ENCODE peak calls at places on chromosome 17, in six cellular contexts. One of them, this sample, is unnamed.
A peak's percentile ranks its signal among the peaks of the same experiment; 100 is the strongest.

GRCh38 chr17:8122923-8123694 is 797 bp downstream of the HES7 start:
- DNase-seq in neuronal stem cell: peak; percentile 27
- DNase-seq in heart right ventricle: no peak
- DNase-seq in PC-3: peak; percentile 16
- DNase-seq in lung: no peak
- DNase-seq in stomach: no peak
- DNase-seq in this sample: peak; percentile 66

GRCh38 chr17:58710948-58711552 is 18.6 kb downstream of the RAD51C start:
- DNase-seq in neuronal stem cell: peak; percentile 46
- DNase-seq in lung: peak; percentile 35
- DNase-seq in heart right ventricle: no peak
- DNase-seq in stomach: peak; percentile 36
- DNase-seq in PC-3: peak; percentile 85
- DNase-seq in this sample: peak; percentile 19

GRCh38 chr17:72654746-72655145 is 437.7 kb downstream of the SLC39A11 start:
- DNase-seq in PC-3: no peak
- DNase-seq in lung: no peak
- DNase-seq in heart right ventricle: no peak
- DNase-seq in neuronal stem cell: no peak
- DNase-seq in stomach: peak; percentile 34
- DNase-seq in this sample: no peak

GRCh38 chr17:31595076-31595475 is 203.6 kb downstream of the RAB11FIP4 start:
- DNase-seq in neuronal stem cell: no peak
- DNase-seq in lung: no peak
- DNase-seq in PC-3: peak; percentile 30
- DNase-seq in heart right ventricle: no peak
- DNase-seq in stomach: no peak
- DNase-seq in this sample: no peak

GRCh38 chr17:63925615-63926014 is 6.5 kb downstream of the CD79B start:
- DNase-seq in PC-3: no peak
- DNase-seq in lung: no peak
- DNase-seq in heart right ventricle: no peak
- DNase-seq in stomach: no peak
- DNase-seq in neuronal stem cell: no peak
- DNase-seq in this sample: no peak

GRCh38 chr17:66302761-66303626 is 581 bp downstream of the PRKCA start:
- DNase-seq in neuronal stem cell: peak; percentile 43
- DNase-seq in lung: peak; percentile 51
- DNase-seq in heart right ventricle: peak; percentile 59
- DNase-seq in stomach: peak; percentile 68
- DNase-seq in PC-3: peak; percentile 71
- DNase-seq in this sample: peak; percentile 64

GRCh38 chr17:82216301-82217119 is 3.9 kb upstream of the CCDC57 start:
- DNase-seq in PC-3: peak; percentile 92
- DNase-seq in heart right ventricle: peak; percentile 61
- DNase-seq in neuronal stem cell: no peak
- DNase-seq in lung: peak; percentile 81
- DNase-seq in stomach: peak; percentile 89
- DNase-seq in this sample: peak; percentile 90

GRCh38 chr17:14750866-14751265 is 450.0 kb downstream of the HS3ST3B1 start:
- DNase-seq in neuronal stem cell: no peak
- DNase-seq in stomach: no peak
- DNase-seq in PC-3: no peak
- DNase-seq in lung: no peak
- DNase-seq in heart right ventricle: no peak
- DNase-seq in this sample: no peak

GRCh38 chr17:46944931-46945330 is 22.0 kb downstream of the GOSR2 start:
- DNase-seq in heart right ventricle: no peak
- DNase-seq in neuronal stem cell: no peak
- DNase-seq in lung: no peak
- DNase-seq in stomach: no peak
- DNase-seq in PC-3: peak; percentile 66
- DNase-seq in this sample: no peak

GRCh38 chr17:18185391-18185790 is 1.8 kb downstream of the ALKBH5 start:
- DNase-seq in stomach: no peak
- DNase-seq in PC-3: peak; percentile 38
- DNase-seq in heart right ventricle: no peak
- DNase-seq in lung: no peak
- DNase-seq in neuronal stem cell: no peak
- DNase-seq in this sample: no peak

GRCh38 chr17:65489413-65490170 is 71.9 kb downstream of the AXIN2 start:
- DNase-seq in heart right ventricle: no peak
- DNase-seq in PC-3: no peak
- DNase-seq in neuronal stem cell: no peak
- DNase-seq in lung: no peak
- DNase-seq in stomach: no peak
- DNase-seq in this sample: no peak

GRCh38 chr17:8606415-8606814 is 24.1 kb downstream of the MYH10 start:
- DNase-seq in neuronal stem cell: no peak
- DNase-seq in PC-3: no peak
- DNase-seq in stomach: no peak
- DNase-seq in lung: no peak
- DNase-seq in heart right ventricle: no peak
- DNase-seq in this sample: no peak

GRCh38 chr17:4345569-4345968 is 20.9 kb downstream of the UBE2G1 start:
- DNase-seq in stomach: no peak
- DNase-seq in neuronal stem cell: no peak
- DNase-seq in PC-3: peak; percentile 49
- DNase-seq in heart right ventricle: no peak
- DNase-seq in lung: no peak
- DNase-seq in this sample: no peak

GRCh38 chr17:41975099-41976083 is 8.8 kb downstream of the CNP start:
- DNase-seq in stomach: no peak
- DNase-seq in PC-3: no peak
- DNase-seq in lung: no peak
- DNase-seq in neuronal stem cell: no peak
- DNase-seq in heart right ventricle: no peak
- DNase-seq in this sample: peak; percentile 29

GRCh38 chr17:51397361-51398127 is 137.2 kb downstream of the UTP18 start:
- DNase-seq in lung: no peak
- DNase-seq in heart right ventricle: no peak
- DNase-seq in neuronal stem cell: no peak
- DNase-seq in stomach: no peak
- DNase-seq in PC-3: peak; percentile 88
- DNase-seq in this sample: no peak

GRCh38 chr17:37488009-37488604 is 1.6 kb upstream of the DUSP14 start:
- DNase-seq in neuronal stem cell: no peak
- DNase-seq in heart right ventricle: no peak
- DNase-seq in stomach: no peak
- DNase-seq in lung: peak; percentile 45
- DNase-seq in PC-3: peak; percentile 91
- DNase-seq in this sample: no peak

GRCh38 chr17:67052720-67053437 is 8.5 kb downstream of the CACNG1 start:
- DNase-seq in stomach: peak; percentile 20
- DNase-seq in lung: no peak
- DNase-seq in PC-3: no peak
- DNase-seq in neuronal stem cell: no peak
- DNase-seq in heart right ventricle: no peak
- DNase-seq in this sample: no peak

GRCh38 chr17:74757931-74758845 is 9.8 kb downstream of the NHERF1 start:
- DNase-seq in heart right ventricle: no peak
- DNase-seq in neuronal stem cell: no peak
- DNase-seq in stomach: peak; percentile 59
- DNase-seq in PC-3: no peak
- DNase-seq in lung: no peak
- DNase-seq in this sample: no peak

GRCh38 chr17:36485805-36486203 is 677 bp upstream of the ZNHIT3 start:
- DNase-seq in stomach: no peak
- DNase-seq in PC-3: no peak
- DNase-seq in heart right ventricle: no peak
- DNase-seq in neuronal stem cell: no peak
- DNase-seq in lung: no peak
- DNase-seq in this sample: no peak

GRCh38 chr17:73343739-73344454 is 32.1 kb upstream of the CDC42EP4 start:
- DNase-seq in lung: no peak
- DNase-seq in stomach: no peak
- DNase-seq in PC-3: no peak
- DNase-seq in heart right ventricle: no peak
- DNase-seq in neuronal stem cell: no peak
- DNase-seq in this sample: no peak

GRCh38 chr17:76004750-76005262 is 4.2 kb downstream of the CDK3 start:
- DNase-seq in heart right ventricle: no peak
- DNase-seq in neuronal stem cell: no peak
- DNase-seq in stomach: no peak
- DNase-seq in lung: no peak
- DNase-seq in PC-3: no peak
- DNase-seq in this sample: no peak

GRCh38 chr17:76007131-76007849 is 6.6 kb downstream of the CDK3 start:
- DNase-seq in neuronal stem cell: no peak
- DNase-seq in stomach: no peak
- DNase-seq in heart right ventricle: no peak
- DNase-seq in PC-3: peak; percentile 1
- DNase-seq in lung: no peak
- DNase-seq in this sample: no peak

GRCh38 chr17:76007850-76008165 is 7.2 kb downstream of the CDK3 start:
- DNase-seq in PC-3: peak; percentile 0
- DNase-seq in neuronal stem cell: no peak
- DNase-seq in stomach: no peak
- DNase-seq in heart right ventricle: no peak
- DNase-seq in lung: no peak
- DNase-seq in this sample: no peak

GRCh38 chr17:76003915-76004314 is 3.3 kb downstream of the CDK3 start:
- DNase-seq in neuronal stem cell: no peak
- DNase-seq in PC-3: no peak
- DNase-seq in lung: no peak
- DNase-seq in stomach: no peak
- DNase-seq in heart right ventricle: no peak
- DNase-seq in this sample: no peak

DNA sequence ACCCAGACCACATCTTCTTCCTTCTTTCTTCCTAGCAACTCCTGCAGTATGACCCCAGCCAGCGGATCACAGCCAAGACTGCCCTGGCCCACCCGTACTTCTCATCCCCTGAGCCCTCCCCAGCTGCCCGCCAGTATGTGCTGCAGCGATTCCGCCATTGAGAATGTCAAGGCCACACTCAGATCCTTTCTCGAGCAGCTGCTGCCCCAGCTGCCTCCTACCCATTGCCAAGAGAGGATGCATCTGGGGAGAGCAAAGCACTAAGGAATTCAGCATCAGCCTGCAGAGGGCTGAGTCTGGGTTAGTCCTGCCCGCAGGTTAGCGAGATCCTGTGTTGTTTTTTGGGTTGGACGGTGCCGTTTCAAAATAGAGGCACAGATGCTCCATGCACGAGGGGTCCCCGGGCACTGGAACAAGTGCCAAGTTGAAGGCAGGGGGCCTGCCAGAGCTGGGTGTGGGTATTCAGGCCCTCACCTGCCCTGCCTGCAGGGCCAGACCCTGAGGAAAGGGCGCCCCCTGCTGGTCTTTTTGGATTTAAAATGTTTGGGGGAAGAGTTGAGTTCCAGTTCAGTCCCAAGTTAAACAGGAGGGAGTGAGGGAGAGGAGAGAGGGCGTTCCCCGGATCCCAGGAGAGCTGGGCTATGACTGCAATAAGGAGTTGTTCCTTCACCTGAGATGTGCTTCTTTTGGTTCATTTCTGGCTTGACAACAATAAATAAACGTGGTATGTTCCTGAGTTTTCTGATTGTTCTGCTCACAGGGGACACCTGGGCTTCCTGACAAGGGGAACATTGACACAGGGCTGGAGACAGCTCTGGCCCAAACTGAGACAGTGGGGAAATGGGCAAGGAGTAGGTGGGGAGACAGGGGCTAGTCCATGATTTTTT is 4.9 kb downstream of the CDK3 start:
- DNase-seq in stomach: peak; percentile 86
- DNase-seq in lung: peak; percentile 85
- DNase-seq in PC-3: peak; percentile 93
- DNase-seq in neuronal stem cell: peak; percentile 67
- DNase-seq in heart right ventricle: peak; percentile 66
- DNase-seq in this sample: peak; percentile 94
- H3K27ac ChIP-seq in stomach: peak overlapping the region; percentile 37
- H3K27ac ChIP-seq in lung: peak overlapping the region; percentile 0
- H3K27ac ChIP-seq in PC-3: no peak overlapping the region
- H3K27ac ChIP-seq in neuronal stem cell: no peak overlapping the region
- H3K27ac ChIP-seq in heart right ventricle: no peak overlapping the region
- H3K27ac ChIP-seq in this sample: no peak overlapping the region

GRCh38 chr17:44390250-44390649 is 801 bp upstream of the ITGA2B start:
- DNase-seq in lung: no peak
- DNase-seq in neuronal stem cell: no peak
- DNase-seq in heart right ventricle: no peak
- DNase-seq in PC-3: no peak
- DNase-seq in stomach: no peak
- DNase-seq in this sample: no peak
- H3K27ac ChIP-seq in lung: no peak overlapping the region
- H3K27ac ChIP-seq in neuronal stem cell: no peak overlapping the region
- H3K27ac ChIP-seq in heart right ventricle: no peak overlapping the region
- H3K27ac ChIP-seq in PC-3: no peak overlapping the region
- H3K27ac ChIP-seq in stomach: no peak overlapping the region
- H3K27ac ChIP-seq in this sample: no peak overlapping the region

DNA sequence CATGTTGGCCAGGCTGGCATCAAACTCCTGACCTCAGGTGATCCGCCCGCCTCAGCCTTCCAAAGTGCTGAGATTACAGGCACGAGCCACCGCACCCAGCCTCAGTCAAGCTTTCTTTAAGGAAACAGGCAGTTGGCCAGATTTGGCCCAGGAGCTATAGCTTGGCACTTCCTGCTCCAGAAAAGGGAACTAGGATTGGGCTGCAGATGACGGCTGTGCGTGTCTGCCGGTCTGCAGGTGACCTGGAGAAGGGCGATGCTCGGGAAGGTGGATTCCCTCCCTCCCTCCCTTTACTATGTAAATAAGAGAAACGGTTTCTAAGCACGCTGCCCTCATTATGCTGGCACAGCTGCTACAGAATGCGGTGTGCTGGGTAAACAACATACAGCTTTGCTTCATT is 215.9 kb downstream of the RPTOR start:
- DNase-seq in neuronal stem cell: no peak
- DNase-seq in stomach: peak; percentile 77
- DNase-seq in heart right ventricle: no peak
- DNase-seq in PC-3: peak; percentile 96
- DNase-seq in lung: peak; percentile 50
- DNase-seq in this sample: no peak
- H3K27ac ChIP-seq in neuronal stem cell: no peak overlapping the region
- H3K27ac ChIP-seq in stomach: peak overlapping the region; percentile 2
- H3K27ac ChIP-seq in heart right ventricle: no peak overlapping the region
- H3K27ac ChIP-seq in PC-3: peak overlapping the region; percentile 95
- H3K27ac ChIP-seq in lung: no peak overlapping the region
- H3K27ac ChIP-seq in this sample: no peak overlapping the region

GRCh38 chr17:10739341-10739905 is 9.6 kb upstream of the TMEM220 start:
- DNase-seq in lung: no peak
- DNase-seq in PC-3: no peak
- DNase-seq in heart right ventricle: no peak
- DNase-seq in neuronal stem cell: no peak
- DNase-seq in stomach: peak; percentile 28
- DNase-seq in this sample: no peak
- H3K27ac ChIP-seq in lung: no peak overlapping the region
- H3K27ac ChIP-seq in PC-3: no peak overlapping the region
- H3K27ac ChIP-seq in heart right ventricle: no peak overlapping the region
- H3K27ac ChIP-seq in neuronal stem cell: no peak overlapping the region
- H3K27ac ChIP-seq in stomach: peak overlapping the region; percentile 79
- H3K27ac ChIP-seq in this sample: no peak overlapping the region

This sample was measured in pancreas.